ENCODE peak calls at places on chromosomes 11 and 22, in seven cellular contexts. H, J, W, Y, S, A and T are unnamed samples.

GRCh38 chr11:16902182-16902581 is 112.0 kb downstream of the PLEKHA7 start:
- DNase-seq in H (no peak), S (no peak), W (no peak), J (no peak), A (no peak), Y (no peak), T (no peak)

GRCh38 chr11:61119571-61119970 is 17.3 kb downstream of the CD5 start:
- DNase-seq in J (no peak), W (no peak), Y (no peak), H (no peak), A (no peak), S (no peak), T (no peak)

GRCh38 chr11:134276396-134277175 is 407 bp downstream of the GLB1L3 start:
- DNase-seq in A (no peak), Y (no peak), W (no peak), J (no peak), S (no peak), H (peak), T (no peak)

GRCh38 chr22:38870791-38871359 is 1.1 kb downstream of the CBX6 start:
- DNase-seq in J (no peak), S (no peak), H (no peak), A (no peak), W (no peak), Y (no peak), T (no peak)

GRCh38 chr22:36455571-36456458 is 25.6 kb downstream of the TXN2 start:
- DNase-seq in J (no peak), S (no peak), H (no peak), Y (no peak), A (no peak), W (no peak), T (no peak)

GRCh38 chr11:47918882-47919495 is 61.4 kb upstream of the PTPRJ start:
- DNase-seq in W (peak), A (no peak), H (no peak), J (no peak), S (no peak), Y (no peak), T (no peak)

GRCh38 chr11:121422675-121423074 is 29.4 kb upstream of the SORL1 start:
- DNase-seq in S (no peak), W (no peak), H (no peak), J (no peak), A (no peak), Y (no peak), T (no peak)

GRCh38 chr11:113163291-113164030 is 150.9 kb upstream of the TTC12 start:
- DNase-seq in S (no peak), H (no peak), W (peak), A (no peak), J (peak), Y (peak), T (no peak)

GRCh38 chr22:47337161-47337621 is 574.7 kb downstream of the TBC1D22A start:
- DNase-seq in A (no peak), J (no peak), S (no peak), H (no peak), Y (peak), W (peak), T (peak)

GRCh38 chr11:61907871-61908729 is 9.3 kb downstream of the RAB3IL1 start:
- DNase-seq in Y (no peak), A (no peak), H (no peak), W (no peak), S (no peak), J (peak), T (no peak)

GRCh38 chr11:65915821-65916251 is 3.0 kb downstream of the C11orf68 start:
- DNase-seq in S (peak), J (peak), H (peak), A (peak), W (peak), Y (peak), T (peak)

GRCh38 chr11:119780264-119780953 is 51.4 kb upstream of the NECTIN1 start:
- DNase-seq in H (no peak), W (no peak), A (no peak), J (peak), Y (no peak), S (no peak), T (no peak)

GRCh38 chr11:10116588-10116987 is 177.4 kb downstream of the SBF2 start:
- DNase-seq in S (no peak), Y (no peak), H (no peak), J (no peak), A (no peak), W (no peak), T (no peak)

GRCh38 chr11:94968334-94968958 is 4.9 kb downstream of the CWC15 start:
- DNase-seq in W (peak), H (peak), A (no peak), Y (no peak), J (no peak), S (peak), T (no peak)

GRCh38 chr11:57315491-57315890 is 9.3 kb downstream of the TNKS1BP1 start:
- DNase-seq in J (peak), Y (peak), H (peak), S (no peak), W (peak), A (no peak), T (no peak)

GRCh38 chr11:47586043-47586442 is 435 bp upstream of the FAM180B start:
- DNase-seq in Y (no peak), H (no peak), S (no peak), J (no peak), A (no peak), W (no peak), T (no peak)

GRCh38 chr11:84261707-84262106 is 975.5 kb upstream of the CCDC90B start:
- DNase-seq in W (no peak), J (no peak), Y (no peak), H (peak), S (no peak), A (no peak), T (no peak)
- TF ChIP-seq CTCF in W (no peak), J (peak), Y (no peak), H (peak), S (no peak), A (no peak), T (no peak)

GRCh38 chr22:44444341-44445306 is 53.4 kb downstream of the RTL6 start:
- DNase-seq in W (no peak), H (peak), J (peak), Y (no peak), S (no peak), A (no peak), T (no peak)
- TF ChIP-seq CTCF in W (peak), H (peak), J (no peak), Y (no peak), S (no peak), A (no peak), T (no peak)

DNA sequence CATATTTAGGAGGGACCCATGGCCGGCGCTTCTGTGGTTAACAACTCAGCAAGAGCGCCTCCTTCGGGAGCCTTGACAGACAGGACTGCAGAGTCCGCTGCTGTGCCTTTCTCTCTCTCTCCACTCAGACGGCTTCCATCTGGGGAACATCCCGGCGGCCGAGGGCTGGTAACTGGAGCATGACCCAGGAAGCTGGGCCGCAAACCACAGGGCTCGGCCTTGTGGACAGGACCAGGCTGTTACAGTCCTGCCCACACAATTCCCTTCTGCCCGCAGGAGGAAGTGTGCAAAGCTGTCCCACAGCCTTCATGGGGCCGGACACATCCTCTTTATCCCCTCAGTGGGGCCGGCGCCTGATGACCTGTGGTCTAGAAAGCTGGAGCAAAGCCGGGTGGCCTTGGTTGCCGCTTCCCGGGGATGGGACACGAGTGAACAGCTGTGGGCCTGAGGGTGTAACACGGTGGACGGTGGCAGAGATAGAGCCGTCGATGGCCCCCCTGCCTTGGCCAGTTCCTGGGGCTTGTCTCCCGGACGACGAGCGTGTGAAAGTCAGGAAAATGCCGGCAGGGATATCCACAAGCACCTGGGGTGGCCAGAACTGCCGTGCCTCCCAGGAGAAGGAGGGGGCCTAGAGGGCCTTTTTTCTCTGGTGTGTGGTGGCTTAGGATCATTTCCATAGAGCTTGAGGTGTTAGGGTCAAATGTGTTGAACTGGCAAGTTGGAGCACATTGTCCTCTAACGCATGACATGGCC is 50.1 kb downstream of the FBLN1 start:
- DNase-seq in Y (peak), H (peak), W (peak), A (no peak), S (peak), J (peak), T (no peak)
- TF ChIP-seq CTCF in Y (no peak), H (peak), W (peak), A (no peak), S (peak), J (no peak), T (no peak)

GRCh38 chr22:42814616-42815015 is 42.5 kb downstream of the ARFGAP3 start:
- DNase-seq in S (no peak), J (no peak), W (no peak), Y (no peak), A (no peak), H (no peak), T (no peak)

GRCh38 chr22:42819412-42820069 is 37.5 kb downstream of the ARFGAP3 start:
- DNase-seq in S (no peak), W (no peak), H (no peak), A (no peak), J (no peak), Y (no peak), T (no peak)

GRCh38 chr22:42816339-42816738 is 40.7 kb downstream of the ARFGAP3 start:
- DNase-seq in S (no peak), Y (no peak), H (no peak), J (no peak), W (no peak), A (no peak), T (no peak)

GRCh38 chr22:42820075-42820763 is 36.9 kb downstream of the ARFGAP3 start:
- DNase-seq in A (no peak), J (no peak), S (peak), H (peak), W (peak), Y (no peak), T (no peak)

GRCh38 chr22:42817556-42817955 is 39.5 kb downstream of the ARFGAP3 start:
- DNase-seq in W (no peak), S (no peak), H (no peak), A (no peak), J (no peak), Y (no peak), T (no peak)
- TF ChIP-seq CTCF in W (no peak), S (no peak), H (no peak), A (no peak), J (no peak), Y (no peak), T (no peak)

GRCh38 chr11:31646206-31646605 is 136.6 kb downstream of the ELP4 start:
- DNase-seq in W (peak), Y (no peak), J (no peak), A (no peak), S (no peak), H (no peak), T (no peak)

GRCh38 chr11:31651822-31652221 is 142.3 kb downstream of the ELP4 start:
- DNase-seq in A (no peak), H (no peak), Y (no peak), J (no peak), W (no peak), S (no peak), T (no peak)

GRCh38 chr11:31651208-31651607 is 141.6 kb downstream of the ELP4 start:
- DNase-seq in A (no peak), W (no peak), J (no peak), Y (no peak), S (no peak), H (no peak), T (no peak)

GRCh38 chr11:31649567-31649966 is 140.0 kb downstream of the ELP4 start:
- DNase-seq in W (no peak), J (no peak), A (no peak), H (no peak), S (no peak), Y (no peak), T (no peak)

DNA sequence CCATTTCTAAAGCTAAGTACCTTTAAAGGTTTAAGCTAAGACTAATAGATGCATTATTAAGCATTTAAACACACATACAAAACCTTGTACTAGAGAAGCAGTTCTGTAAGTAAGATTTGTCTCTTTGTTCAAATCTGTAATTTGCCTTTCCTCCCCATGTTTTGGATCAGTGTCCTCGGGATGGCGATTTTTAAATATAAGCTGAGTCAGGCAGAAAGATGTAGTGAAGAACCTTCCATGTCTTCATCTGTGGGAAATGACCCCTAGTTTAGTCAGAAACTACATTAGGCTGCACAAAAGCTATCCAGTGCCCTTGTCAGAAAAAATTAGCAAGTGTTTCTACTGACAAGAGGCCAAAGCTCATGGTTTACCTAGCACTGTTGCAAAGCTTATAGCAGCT is 139.6 kb downstream of the ELP4 start:
- DNase-seq in W (no peak), A (no peak), J (no peak), H (no peak), Y (no peak), S (no peak), T (no peak)
- TF ChIP-seq CTCF in W (no peak), A (no peak), J (no peak), H (no peak), Y (no peak), S (no peak), T (no peak)